ENCODE peak calls at places on chromosomes 16 and 17, in eight cellular contexts. One of them, this sample, is unnamed.

GRCh38 chr17:1058423-1059130 is 61.6 kb downstream of the TIMM22 start:
- DNase-seq in NCI-H526: no peak
- DNase-seq in cardiac fibroblast: peak
- DNase-seq in right lobe of liver: peak
- DNase-seq in progenitor cell of endocrine pancreas: no peak
- DNase-seq in amniotic stem cell: no peak
- DNase-seq in fibroblast of gingiva: no peak
- DNase-seq in endodermal cell: peak
- DNase-seq in this sample: no peak

GRCh38 chr17:27269978-27270377 is 23.9 kb upstream of the WSB1 start:
- DNase-seq in right lobe of liver: no peak
- DNase-seq in endodermal cell: peak
- DNase-seq in progenitor cell of endocrine pancreas: no peak
- DNase-seq in NCI-H526: no peak
- DNase-seq in fibroblast of gingiva: no peak
- DNase-seq in amniotic stem cell: no peak
- DNase-seq in cardiac fibroblast: no peak
- DNase-seq in this sample: no peak

GRCh38 chr17:63189082-63189481 is 223.0 kb downstream of the TANC2 start:
- DNase-seq in fibroblast of gingiva: peak
- DNase-seq in cardiac fibroblast: peak
- DNase-seq in right lobe of liver: no peak
- DNase-seq in amniotic stem cell: no peak
- DNase-seq in endodermal cell: no peak
- DNase-seq in NCI-H526: no peak
- DNase-seq in progenitor cell of endocrine pancreas: no peak
- DNase-seq in this sample: peak

GRCh38 chr17:67281736-67282135 is 36.7 kb upstream of the HELZ start:
- DNase-seq in right lobe of liver: no peak
- DNase-seq in progenitor cell of endocrine pancreas: no peak
- DNase-seq in NCI-H526: no peak
- DNase-seq in amniotic stem cell: no peak
- DNase-seq in fibroblast of gingiva: no peak
- DNase-seq in cardiac fibroblast: no peak
- DNase-seq in endodermal cell: no peak
- DNase-seq in this sample: no peak

GRCh38 chr17:17698869-17699351 is 17.7 kb downstream of the RAI1 start:
- DNase-seq in cardiac fibroblast: no peak
- DNase-seq in right lobe of liver: no peak
- DNase-seq in endodermal cell: peak
- DNase-seq in progenitor cell of endocrine pancreas: no peak
- DNase-seq in fibroblast of gingiva: peak
- DNase-seq in NCI-H526: no peak
- DNase-seq in amniotic stem cell: no peak
- DNase-seq in this sample: no peak

GRCh38 chr16:30557397-30557949 is 701 bp downstream of the ZNF764 start:
- DNase-seq in progenitor cell of endocrine pancreas: no peak
- DNase-seq in cardiac fibroblast: no peak
- DNase-seq in endodermal cell: no peak
- DNase-seq in amniotic stem cell: no peak
- DNase-seq in right lobe of liver: no peak
- DNase-seq in fibroblast of gingiva: no peak
- DNase-seq in NCI-H526: no peak
- DNase-seq in this sample: no peak

GRCh38 chr17:19003966-19004600 is 481 bp downstream of the FAM83G start:
- DNase-seq in progenitor cell of endocrine pancreas: peak
- DNase-seq in amniotic stem cell: no peak
- DNase-seq in endodermal cell: peak
- DNase-seq in NCI-H526: no peak
- DNase-seq in right lobe of liver: peak
- DNase-seq in cardiac fibroblast: peak
- DNase-seq in fibroblast of gingiva: no peak
- DNase-seq in this sample: no peak

GRCh38 chr17:30236807-30237206 is 1.3 kb upstream of the SLC6A4 start:
- DNase-seq in amniotic stem cell: no peak
- DNase-seq in fibroblast of gingiva: peak
- DNase-seq in right lobe of liver: peak
- DNase-seq in endodermal cell: peak
- DNase-seq in cardiac fibroblast: peak
- DNase-seq in NCI-H526: no peak
- DNase-seq in progenitor cell of endocrine pancreas: peak
- DNase-seq in this sample: no peak

GRCh38 chr16:24855678-24856077 is 9.9 kb downstream of the SLC5A11 start:
- DNase-seq in fibroblast of gingiva: no peak
- DNase-seq in cardiac fibroblast: no peak
- DNase-seq in right lobe of liver: no peak
- DNase-seq in endodermal cell: no peak
- DNase-seq in NCI-H526: no peak
- DNase-seq in progenitor cell of endocrine pancreas: no peak
- DNase-seq in amniotic stem cell: no peak
- DNase-seq in this sample: no peak

GRCh38 chr16:89923640-89924297 is 627 bp downstream of the TUBB3 start:
- DNase-seq in progenitor cell of endocrine pancreas: no peak
- DNase-seq in fibroblast of gingiva: no peak
- DNase-seq in cardiac fibroblast: no peak
- DNase-seq in amniotic stem cell: no peak
- DNase-seq in endodermal cell: peak
- DNase-seq in NCI-H526: no peak
- DNase-seq in right lobe of liver: no peak
- DNase-seq in this sample: no peak

GRCh38 chr17:42891539-42892152 is 9.0 kb upstream of the G6PC1 start:
- DNase-seq in fibroblast of gingiva: no peak
- DNase-seq in amniotic stem cell: no peak
- DNase-seq in right lobe of liver: peak
- DNase-seq in cardiac fibroblast: peak
- DNase-seq in NCI-H526: no peak
- DNase-seq in progenitor cell of endocrine pancreas: no peak
- DNase-seq in endodermal cell: peak
- DNase-seq in this sample: no peak

GRCh38 chr16:30060354-30061194 is 5.0 kb upstream of the ALDOA start:
- DNase-seq in NCI-H526: no peak
- DNase-seq in endodermal cell: no peak
- DNase-seq in right lobe of liver: no peak
- DNase-seq in amniotic stem cell: no peak
- DNase-seq in cardiac fibroblast: no peak
- DNase-seq in fibroblast of gingiva: no peak
- DNase-seq in progenitor cell of endocrine pancreas: no peak
- DNase-seq in this sample: no peak

GRCh38 chr17:31753011-31753410 is 106.0 kb downstream of the COPRS start:
- DNase-seq in NCI-H526: no peak
- DNase-seq in amniotic stem cell: no peak
- DNase-seq in progenitor cell of endocrine pancreas: no peak
- DNase-seq in cardiac fibroblast: no peak
- DNase-seq in right lobe of liver: no peak
- DNase-seq in endodermal cell: no peak
- DNase-seq in fibroblast of gingiva: no peak
- DNase-seq in this sample: no peak

GRCh38 chr17:81277938-81278693 is 17.0 kb downstream of the SLC38A10 start:
- DNase-seq in amniotic stem cell: no peak
- DNase-seq in endodermal cell: no peak
- DNase-seq in fibroblast of gingiva: no peak
- DNase-seq in progenitor cell of endocrine pancreas: no peak
- DNase-seq in right lobe of liver: no peak
- DNase-seq in NCI-H526: no peak
- DNase-seq in cardiac fibroblast: no peak
- DNase-seq in this sample: no peak

GRCh38 chr16:72400257-72401078 is 228.5 kb upstream of the PMFBP1 start:
- DNase-seq in cardiac fibroblast: peak
- DNase-seq in fibroblast of gingiva: peak
- DNase-seq in amniotic stem cell: peak
- DNase-seq in right lobe of liver: no peak
- DNase-seq in NCI-H526: peak
- DNase-seq in endodermal cell: peak
- DNase-seq in progenitor cell of endocrine pancreas: peak
- DNase-seq in this sample: peak

GRCh38 chr17:79960788-79961522 is 74.7 kb downstream of the TBC1D16 start:
- DNase-seq in progenitor cell of endocrine pancreas: no peak
- DNase-seq in endodermal cell: peak
- DNase-seq in cardiac fibroblast: peak
- DNase-seq in amniotic stem cell: no peak
- DNase-seq in fibroblast of gingiva: no peak
- DNase-seq in right lobe of liver: no peak
- DNase-seq in NCI-H526: peak
- DNase-seq in this sample: no peak

GRCh38 chr17:17514993-17515920 is 19.1 kb upstream of the RASD1 start:
- DNase-seq in amniotic stem cell: no peak
- DNase-seq in progenitor cell of endocrine pancreas: no peak
- DNase-seq in right lobe of liver: peak
- DNase-seq in endodermal cell: peak
- DNase-seq in cardiac fibroblast: no peak
- DNase-seq in NCI-H526: no peak
- DNase-seq in fibroblast of gingiva: peak
- DNase-seq in this sample: peak

GRCh38 chr16:906296-906695 is 64.5 kb downstream of the LMF1 start:
- DNase-seq in fibroblast of gingiva: no peak
- DNase-seq in endodermal cell: no peak
- DNase-seq in amniotic stem cell: no peak
- DNase-seq in right lobe of liver: no peak
- DNase-seq in cardiac fibroblast: no peak
- DNase-seq in NCI-H526: no peak
- DNase-seq in progenitor cell of endocrine pancreas: no peak
- DNase-seq in this sample: no peak

GRCh38 chr16:87434146-87434667 is 42.1 kb downstream of the MAP1LC3B start:
- DNase-seq in right lobe of liver: no peak
- DNase-seq in cardiac fibroblast: no peak
- DNase-seq in NCI-H526: no peak
- DNase-seq in endodermal cell: no peak
- DNase-seq in fibroblast of gingiva: no peak
- DNase-seq in amniotic stem cell: no peak
- DNase-seq in progenitor cell of endocrine pancreas: no peak
- DNase-seq in this sample: no peak

GRCh38 chr16:49911430-49911829 is 55.5 kb upstream of the ZNF423 start:
- DNase-seq in cardiac fibroblast: no peak
- DNase-seq in fibroblast of gingiva: no peak
- DNase-seq in endodermal cell: no peak
- DNase-seq in NCI-H526: no peak
- DNase-seq in amniotic stem cell: no peak
- DNase-seq in right lobe of liver: no peak
- DNase-seq in progenitor cell of endocrine pancreas: no peak
- DNase-seq in this sample: no peak

This sample was measured in non-pigmented ciliary epithelial cell.